ENCODE peak calls at places on chromosome 1, in eight cellular contexts. M is AG09309, Q is colonic mucosa, T is GM13977, E is cardiac fibroblast, Y is MM.1S, I is A673, S is GM13976. F is an unnamed sample.

GRCh38 chr1:151612506-151613274 is 840 bp downstream of the SNX27 start:
- DNase-seq in M (no peak), Q (peak; percentile 44), T (peak; percentile 53), E (peak; percentile 44), Y (no peak), I (peak; percentile 34), S (peak; percentile 57), F (peak; percentile 61)

GRCh38 chr1:56715161-56715560 is 70.0 kb downstream of the PRKAA2 start:
- DNase-seq in M (no peak), Q (no peak), T (no peak), E (no peak), Y (no peak), I (no peak), S (no peak), F (no peak)

GRCh38 chr1:21607549-21608529 is 61.3 kb downstream of the RAP1GAP start:
- DNase-seq in M (no peak), Q (peak; percentile 98), T (peak; percentile 97), E (peak; percentile 78), Y (peak; percentile 87), I (peak; percentile 76), S (peak; percentile 97), F (peak; percentile 92)

GRCh38 chr1:210201671-210202070 is 30.9 kb upstream of the SERTAD4 start:
- DNase-seq in M (no peak), Q (no peak), T (no peak), E (no peak), Y (no peak), I (peak; percentile 43), S (no peak), F (no peak)

GRCh38 chr1:32215629-32216505 is 6.3 kb downstream of the TMEM234 start:
- DNase-seq in M (no peak), Q (peak; percentile 83), T (peak; percentile 61), E (peak; percentile 79), Y (peak; percentile 59), I (peak; percentile 76), S (peak; percentile 73), F (peak; percentile 68)

GRCh38 chr1:38037481-38037939 is 9.1 kb downstream of the POU3F1 start:
- DNase-seq in M (no peak), Q (no peak), T (peak; percentile 58), E (peak; percentile 61), Y (no peak), I (no peak), S (peak; percentile 48), F (peak; percentile 47)

GRCh38 chr1:214439352-214440119 is 111.9 kb downstream of the PTPN14 start:
- DNase-seq in M (no peak), Q (peak; percentile 45), T (peak; percentile 59), E (peak; percentile 62), Y (peak; percentile 96), I (peak; percentile 76), S (peak; percentile 44), F (peak; percentile 42)

GRCh38 chr1:162720996-162721395 is 69.5 kb upstream of the HSD17B7 start:
- DNase-seq in M (no peak), Q (no peak), T (no peak), E (no peak), Y (no peak), I (no peak), S (no peak), F (no peak)

GRCh38 chr1:156844638-156845037 is 14.3 kb downstream of the INSRR start:
- DNase-seq in M (no peak), Q (no peak), T (peak; percentile 20), E (no peak), Y (no peak), I (no peak), S (no peak), F (peak; percentile 19)

GRCh38 chr1:5944069-5944847 is 48.0 kb downstream of the NPHP4 start:
- DNase-seq in M (no peak), Q (no peak), T (no peak), E (no peak), Y (no peak), I (no peak), S (no peak), F (no peak)

GRCh38 chr1:23090056-23090455 is 70.8 kb downstream of the KDM1A start:
- DNase-seq in M (no peak), Q (no peak), T (no peak), E (no peak), Y (no peak), I (no peak), S (no peak), F (no peak)

GRCh38 chr1:6001992-6002576 is 9.9 kb upstream of the NPHP4 start:
- DNase-seq in M (no peak), Q (no peak), T (no peak), E (no peak), Y (peak; percentile 45), I (no peak), S (no peak), F (no peak)

GRCh38 chr1:30339866-30340265 is 383.5 kb downstream of the MATN1 start:
- DNase-seq in M (no peak), Q (no peak), T (no peak), E (no peak), Y (no peak), I (no peak), S (no peak), F (no peak)

GRCh38 chr1:30343562-30343961 is 379.8 kb downstream of the MATN1 start:
- DNase-seq in M (no peak), Q (no peak), T (no peak), E (no peak), Y (no peak), I (no peak), S (no peak), F (no peak)

GRCh38 chr1:30342535-30343141 is 380.7 kb downstream of the MATN1 start:
- DNase-seq in M (no peak), Q (no peak), T (no peak), E (no peak), Y (no peak), I (no peak), S (no peak), F (no peak)

GRCh38 chr1:30338765-30339164 is 384.6 kb downstream of the MATN1 start:
- DNase-seq in M (no peak), Q (no peak), T (no peak), E (no peak), Y (no peak), I (no peak), S (no peak), F (no peak)

GRCh38 chr1:30340934-30341333 is 382.5 kb downstream of the MATN1 start:
- DNase-seq in M (no peak), Q (no peak), T (no peak), E (no peak), Y (no peak), I (peak; percentile 55), S (no peak), F (no peak)
- TF ChIP-seq CTCF in M (no peak), Q (no peak), T (no peak), E (no peak), Y (no peak), I (peak; percentile 66), S (no peak), F (no peak)

GRCh38 chr1:160168609-160169369 is 17.4 kb downstream of the ATP1A4 start:
- DNase-seq in M (no peak), Q (no peak), T (no peak), E (no peak), Y (no peak), I (peak; percentile 61), S (no peak), F (no peak)

GRCh38 chr1:160166459-160166858 is 15.1 kb downstream of the ATP1A4 start:
- DNase-seq in M (no peak), Q (no peak), T (no peak), E (no peak), Y (no peak), I (no peak), S (no peak), F (no peak)

GRCh38 chr1:160167056-160167455 is 15.7 kb downstream of the ATP1A4 start:
- DNase-seq in M (no peak), Q (no peak), T (no peak), E (no peak), Y (no peak), I (no peak), S (no peak), F (no peak)

GRCh38 chr1:160168016-160168415 is 16.6 kb downstream of the ATP1A4 start:
- DNase-seq in M (no peak), Q (no peak), T (no peak), E (no peak), Y (no peak), I (peak; percentile 45), S (no peak), F (no peak)

DNA sequence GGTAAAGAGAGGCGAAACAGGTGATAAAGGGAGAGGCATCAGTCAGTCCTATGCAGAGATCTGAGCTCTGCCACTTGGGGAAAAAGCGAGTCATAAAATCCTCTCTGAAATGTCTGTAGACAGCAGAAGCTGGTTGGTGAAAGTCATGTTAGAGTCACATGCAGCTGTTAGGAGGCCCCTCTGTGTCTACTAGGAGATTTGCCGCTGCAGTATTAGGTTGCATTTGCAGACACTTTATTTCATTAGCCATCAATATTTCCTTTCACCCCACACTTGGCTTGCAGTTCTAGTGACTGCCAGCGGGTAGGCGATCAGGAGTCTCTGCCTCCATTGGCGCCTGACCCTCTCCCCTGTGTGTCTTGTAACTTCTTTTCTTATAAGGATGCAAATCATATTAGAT is 16.2 kb downstream of the ATP1A4 start:
- DNase-seq in M (no peak), Q (no peak), T (no peak), E (no peak), Y (no peak), I (peak; percentile 14), S (no peak), F (no peak)
- TF ChIP-seq CTCF in M (no peak), Q (no peak), T (no peak), E (no peak), Y (peak; percentile 15), I (peak; percentile 14), S (no peak), F (no peak)

DNA sequence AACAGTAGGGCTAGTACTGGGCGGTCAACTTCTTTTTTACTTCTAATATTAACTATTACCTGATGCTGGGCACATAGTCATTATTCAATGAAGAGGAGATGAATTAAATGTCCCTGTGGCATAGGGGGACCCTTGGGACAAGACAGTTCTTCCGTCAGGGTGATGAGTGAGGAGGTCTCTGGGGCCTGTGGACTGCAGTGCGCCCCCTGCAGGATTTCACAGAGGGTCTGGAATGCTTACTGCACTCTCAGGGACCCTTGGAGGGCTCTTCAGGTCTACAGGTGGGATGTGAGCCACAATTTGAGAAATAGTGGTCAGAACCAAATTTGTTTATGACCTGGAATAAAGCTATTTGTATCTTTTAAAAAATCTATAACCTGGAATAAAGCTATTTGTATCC is 149.4 kb downstream of the FAM78B start:
- DNase-seq in M (no peak), Q (no peak), T (no peak), E (no peak), Y (no peak), I (peak; percentile 28), S (no peak), F (no peak)
- TF ChIP-seq CTCF in M (no peak), Q (no peak), T (peak; percentile 38), E (no peak), Y (peak; percentile 10), I (peak; percentile 59), S (no peak), F (no peak)

DNA sequence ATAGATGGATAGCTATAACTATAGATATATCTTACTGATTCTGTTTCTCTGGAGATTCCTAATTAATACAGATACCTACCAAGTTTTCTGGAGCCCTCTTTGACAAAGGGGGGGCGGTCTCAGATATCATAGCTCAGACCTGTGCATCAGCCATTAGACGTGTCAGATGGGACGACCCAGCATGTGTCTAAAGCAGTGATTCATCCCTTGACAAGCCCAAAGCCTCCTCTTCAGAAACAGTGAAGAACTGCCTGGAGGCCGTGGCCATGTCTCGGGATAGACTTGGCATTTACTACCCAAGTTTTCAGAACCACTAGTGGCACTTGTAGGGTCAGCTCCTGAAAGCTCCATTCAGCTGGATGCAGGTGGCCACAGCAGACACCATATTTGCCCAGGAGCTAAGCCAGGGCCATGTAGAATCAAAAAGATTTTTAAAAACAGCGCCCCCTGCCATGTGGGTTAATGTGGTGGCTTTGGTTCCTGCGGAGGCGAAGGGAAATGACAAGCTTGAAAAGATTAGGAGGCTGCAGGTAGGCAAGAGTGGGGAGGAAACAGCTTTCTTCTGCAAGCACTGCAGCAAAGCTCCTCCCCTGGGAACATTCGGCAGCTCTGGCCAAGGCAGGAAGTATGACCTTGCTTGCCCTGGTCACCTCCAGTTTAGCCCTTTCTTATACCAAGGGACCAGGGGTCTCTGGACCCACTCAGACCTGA is 82.2 kb downstream of the FBXO2 start:
- DNase-seq in M (no peak), Q (no peak), T (no peak), E (no peak), Y (peak; percentile 57), I (peak; percentile 15), S (no peak), F (no peak)
- TF ChIP-seq CTCF in M (no peak), Q (no peak), T (peak; percentile 27), E (peak; percentile 11), Y (peak; percentile 46), I (peak; percentile 50), S (no peak), F (no peak)

F was measured in GM20000.